ENCODE peak calls at places on chromosome 18, in four cellular contexts. M is transverse colon, X is ovary, K is right lobe of liver. W is an unnamed sample.

GRCh38 chr18:31297248-31297647 is 20.7 kb upstream of the DSG1 start:
- DNase-seq in M (no peak), X (no peak), K (no peak), W (no peak)

GRCh38 chr18:37294951-37295350 is 270.6 kb downstream of the CELF4 start:
- DNase-seq in K (no peak), X (no peak), M (peak; percentile 14), W (no peak)

GRCh38 chr18:32297851-32298250 is 108.0 kb downstream of the MEP1B start:
- DNase-seq in M (no peak), K (no peak), X (no peak), W (no peak)

GRCh38 chr18:3466872-3467271 is 16.9 kb downstream of the TGIF1 start:
- DNase-seq in M (no peak), K (no peak), X (no peak), W (no peak)

GRCh38 chr18:76975577-76976110 is 153.3 kb downstream of the ZNF236 start:
- DNase-seq in K (no peak), M (no peak), X (no peak), W (no peak)

GRCh38 chr18:48486762-48487161 is 52.1 kb upstream of the CTIF start:
- DNase-seq in M (no peak), K (no peak), X (no peak), W (no peak)

GRCh38 chr18:70390366-70391090 is 101.7 kb downstream of the SOCS6 start:
- DNase-seq in M (no peak), X (no peak), K (no peak), W (no peak)

GRCh38 chr18:40124107-40124506 is 1830.9 kb upstream of the PIK3C3 start:
- DNase-seq in M (no peak), X (no peak), K (no peak), W (no peak)

GRCh38 chr18:42712065-42712464 is 403.4 kb downstream of the RIT2 start:
- DNase-seq in X (no peak), M (no peak), K (no peak), W (no peak)

GRCh38 chr18:53603281-53603680 is 621.2 kb downstream of the MBD2 start:
- DNase-seq in K (no peak), M (no peak), X (no peak), W (no peak)

GRCh38 chr18:78514910-78515670 is 464.5 kb upstream of the SALL3 start:
- DNase-seq in K (no peak), X (no peak), M (no peak), W (no peak)

GRCh38 chr18:20997371-20997770 is 114.2 kb downstream of the ROCK1 start:
- DNase-seq in K (no peak), M (no peak), X (no peak), W (no peak)

GRCh38 chr18:37393945-37394609 is 171.5 kb downstream of the CELF4 start:
- DNase-seq in K (peak; percentile 62), M (peak; percentile 32), X (peak; percentile 72), W (peak; percentile 55)

GRCh38 chr18:48385595-48385994 is 23.6 kb downstream of the ZBTB7C start:
- DNase-seq in K (no peak), M (no peak), X (no peak), W (no peak)

GRCh38 chr18:5518899-5519371 is 24.9 kb downstream of the EPB41L3 start:
- DNase-seq in X (no peak), M (no peak), K (no peak), W (no peak)

GRCh38 chr18:5286525-5286924 is 9.0 kb downstream of the ZBTB14 start:
- DNase-seq in K (no peak), M (no peak), X (no peak), W (no peak)

GRCh38 chr18:68431111-68431921 is 283.6 kb downstream of the TMX3 start:
- DNase-seq in X (no peak), M (no peak), K (no peak), W (no peak)

GRCh38 chr18:2918761-2919550 is 72.2 kb downstream of the EMILIN2 start:
- DNase-seq in M (no peak), K (no peak), X (no peak), W (peak; percentile 23)

GRCh38 chr18:9961031-9961430 is 47.2 kb downstream of the VAPA start:
- DNase-seq in X (no peak), M (no peak), K (no peak), W (no peak)

GRCh38 chr18:46767217-46767616 is 10.4 kb upstream of the ST8SIA5 start:
- DNase-seq in M (no peak), X (no peak), K (no peak), W (no peak)

GRCh38 chr18:65725421-65726050 is 25.3 kb upstream of the CDH7 start:
- DNase-seq in M (peak; percentile 33), K (no peak), X (no peak), W (no peak)

GRCh38 chr18:62979172-62979571 is 263.8 kb downstream of the PHLPP1 start:
- DNase-seq in K (peak; percentile 75), X (peak; percentile 56), M (no peak), W (peak; percentile 61)

GRCh38 chr18:72194072-72194471 is 350.1 kb downstream of the CBLN2 start:
- DNase-seq in K (no peak), M (no peak), X (no peak), W (no peak)

GRCh38 chr18:62338446-62339105 is 13.5 kb downstream of the TNFRSF11A start:
- DNase-seq in M (no peak), K (no peak), X (no peak), W (no peak)

GRCh38 chr18:8232791-8233190 is 376.4 kb upstream of the RAB12 start:
- DNase-seq in M (no peak), X (no peak), K (no peak), W (no peak)

GRCh38 chr18:22115573-22115972 is 53.8 kb upstream of the GATA6 start:
- DNase-seq in K (no peak), M (peak; percentile 58), X (no peak), W (no peak)

GRCh38 chr18:77051581-77052296 is 80.8 kb downstream of the MBP start:
- DNase-seq in X (no peak), M (no peak), K (no peak), W (no peak)

GRCh38 chr18:48806551-48807261 is 144.1 kb downstream of the SMAD7 start:
- DNase-seq in X (no peak), M (peak; percentile 26), K (no peak), W (no peak)

GRCh38 chr18:28382215-28382879 is 205.4 kb upstream of the CDH2 start:
- DNase-seq in M (no peak), K (no peak), X (no peak), W (no peak)

DNA sequence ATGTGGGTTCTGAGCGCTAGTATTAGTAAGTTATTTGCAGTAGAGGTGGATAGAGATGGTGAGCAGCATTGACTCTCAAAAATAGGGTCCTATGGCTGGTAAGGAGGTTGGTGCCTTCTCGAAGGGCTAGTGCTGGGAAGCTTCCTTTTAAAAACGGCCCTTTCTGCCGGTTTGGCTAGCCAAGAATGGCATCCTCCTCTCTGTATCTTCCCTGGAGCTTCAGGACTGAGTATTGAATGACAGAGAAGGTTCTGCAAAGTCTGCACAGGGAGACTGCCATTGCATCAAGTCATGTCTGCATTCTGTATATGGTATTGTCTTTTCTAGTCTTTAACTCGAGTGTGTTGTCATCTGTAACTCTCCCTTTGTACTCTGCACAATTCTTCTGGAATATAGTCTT is 1.0 kb downstream of the LDLRAD4 start:
- DNase-seq in X (no peak), M (no peak), K (no peak), W (no peak)
- H3K27me3 ChIP-seq in X (no peaks in the 10 kb centered on the region), M (no peaks in the 10 kb centered on the region), K (no peaks in the 10 kb centered on the region), W (no peaks in the 10 kb centered on the region)

DNA sequence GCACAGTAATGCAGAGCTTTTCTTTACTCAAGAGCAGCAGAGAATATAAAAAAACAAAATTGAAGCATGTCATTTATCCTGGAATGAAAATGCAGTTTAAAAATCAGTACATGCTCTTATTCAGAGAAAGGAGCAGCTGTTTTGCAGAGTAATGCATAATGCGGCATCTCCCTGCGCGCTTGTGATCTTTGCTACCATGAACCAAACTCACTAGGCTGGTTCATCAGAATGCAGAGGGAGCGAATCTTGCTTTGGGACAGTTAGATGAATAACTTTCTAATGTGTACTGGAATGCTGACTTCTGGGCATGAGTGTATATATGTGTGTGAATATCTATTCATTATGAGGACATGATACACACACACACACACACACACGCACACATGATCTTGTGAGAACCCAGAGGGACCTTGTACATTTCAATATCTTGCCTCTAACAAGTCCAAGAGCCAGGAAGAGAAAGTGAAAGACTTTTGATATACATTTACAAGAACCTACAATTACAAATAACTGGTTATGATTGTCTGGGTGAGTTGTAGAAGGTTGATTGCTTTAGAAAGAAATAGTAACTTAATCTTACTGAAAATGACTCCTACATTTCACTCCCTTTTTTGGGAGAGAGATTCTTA is 54.1 kb upstream of the THOC1 start:
- DNase-seq in M (no peak), K (no peak), X (no peak), W (no peak)
- H3K27me3 ChIP-seq in M (no peaks in the 10 kb centered on the region), K (no peaks in the 10 kb centered on the region), X (no peaks in the 10 kb centered on the region), W (no peaks in the 10 kb centered on the region)

GRCh38 chr18:74023220-74023619 is 124.4 kb downstream of the FBXO15 start:
- DNase-seq in X (no peak), K (no peak), M (no peak), W (no peak)

GRCh38 chr18:74013955-74014354 is 133.7 kb downstream of the FBXO15 start:
- DNase-seq in M (no peak), K (no peak), X (no peak), W (no peak)

DNA sequence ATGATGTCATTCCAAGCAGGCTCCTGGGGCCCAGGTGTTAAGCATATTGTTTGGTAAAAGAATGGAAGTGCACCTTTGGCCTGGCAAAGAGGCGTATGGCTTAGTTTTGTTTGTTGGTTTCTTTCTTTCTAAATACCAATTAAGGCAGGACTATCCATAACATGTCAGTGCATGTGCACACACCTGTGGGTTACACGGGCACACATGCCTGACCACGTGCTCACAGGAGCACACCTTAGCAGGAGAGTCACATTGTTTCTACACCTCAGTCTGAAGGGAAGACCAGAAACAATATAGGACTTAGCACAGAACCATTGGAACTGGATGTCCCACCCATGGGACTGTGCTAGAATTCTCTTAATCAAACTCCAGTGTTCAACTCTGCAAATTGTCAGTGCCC is 127.8 kb downstream of the FBXO15 start:
- DNase-seq in X (no peak), M (no peak), K (no peak), W (no peak)
- H3K27me3 ChIP-seq in X (no peaks in the 10 kb centered on the region), M (no peaks in the 10 kb centered on the region), K (no peaks in the 10 kb centered on the region), W (no peaks in the 10 kb centered on the region)

DNA sequence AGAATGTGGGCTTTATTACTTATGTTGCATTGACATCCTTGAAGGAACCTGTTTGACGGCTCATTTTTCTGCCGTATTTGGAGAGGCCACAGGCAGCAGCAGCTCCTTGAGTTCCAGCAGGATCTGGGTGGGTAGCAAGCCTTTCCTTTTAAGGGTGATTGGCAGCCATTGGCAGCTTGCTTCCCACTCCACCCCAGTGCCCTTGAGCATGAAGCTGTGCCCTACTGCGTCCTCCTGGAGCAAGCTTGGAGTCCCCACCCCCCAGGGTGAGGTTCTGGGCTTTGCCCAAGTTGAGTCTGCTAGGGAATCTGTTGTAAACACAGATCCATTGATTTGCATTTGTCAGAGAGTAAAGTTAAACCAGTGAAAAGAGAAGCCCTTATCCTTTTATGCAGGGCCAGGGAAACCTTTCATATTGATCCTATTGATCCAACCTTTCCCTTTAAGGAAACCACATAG is 9.2 kb downstream of the ONECUT2 start:
- DNase-seq in K (peak; percentile 61), X (no peak), M (no peak), W (no peak)
- H3K27me3 ChIP-seq in K (no peaks in the 10 kb centered on the region), X (peaks cover 2% of the 10 kb centered on the region), M (peaks cover 80% of the 10 kb centered on the region), W (peaks cover 8% of the 10 kb centered on the region)

DNA sequence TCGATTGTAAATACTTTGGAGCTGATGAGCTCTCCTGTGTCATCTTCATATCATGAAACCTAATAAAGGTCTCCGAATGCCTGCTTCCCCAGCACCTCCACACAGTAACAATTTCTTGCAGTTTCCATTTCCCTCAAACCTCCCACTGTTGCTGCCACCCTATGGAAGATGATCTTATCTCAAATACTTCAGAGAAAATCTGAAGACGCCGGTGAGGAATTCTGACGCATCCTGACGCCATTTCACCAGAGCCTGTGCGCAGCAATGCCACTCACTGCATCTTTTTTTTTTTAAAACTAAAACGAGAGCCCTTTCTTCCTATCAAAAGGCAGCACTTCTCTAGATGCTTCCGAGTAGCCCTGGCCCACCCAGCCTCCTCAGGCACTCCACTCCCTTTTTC is 31.9 kb upstream of the GNAL start:
- DNase-seq in M (no peak), K (no peak), X (no peak), W (no peak)
- H3K27me3 ChIP-seq in M (peaks cover 10% of the 10 kb centered on the region), K (no peaks in the 10 kb centered on the region), X (no peaks in the 10 kb centered on the region), W (no peaks in the 10 kb centered on the region)

W was measured in lung.